ENCODE peak calls at places on chromosomes 3 and 15, in nine cellular contexts. K is body of pancreas, H is stomach, L is heart right ventricle, Q is uterus, T is HL-60, I is BJ, C is choroid plexus epithelial cell, J is HCT116. E is an unnamed sample.

GRCh38 chr3:42649783-42650182 is 3.7 kb upstream of the ZBTB47 start:
- DNase-seq in J (no peak), C (no peak), I (no peak), Q (no peak), T (peak), H (no peak), L (no peak), K (no peak), E (no peak)

GRCh38 chr3:50617096-50617791 is at the start of gene MAPKAPK3:
- DNase-seq in I (no peak), H (peak), T (peak), K (peak), Q (no peak), J (no peak), L (peak), C (no peak), E (no peak)

GRCh38 chr3:81565066-81565465 is 196.4 kb downstream of the GBE1 start:
- DNase-seq in J (no peak), T (no peak), C (no peak), I (no peak), L (no peak), Q (no peak), H (no peak), K (no peak), E (no peak)

GRCh38 chr15:79160211-79160610 is 69.6 kb upstream of the RASGRF1 start:
- DNase-seq in H (no peak), T (no peak), L (no peak), C (peak), I (no peak), K (no peak), Q (no peak), J (no peak), E (peak)

GRCh38 chr3:50251220-50251619 is 15.2 kb downstream of the GNAI2 start:
- DNase-seq in Q (no peak), I (no peak), T (no peak), H (peak), C (peak), J (no peak), K (no peak), L (no peak), E (peak)

GRCh38 chr3:41188291-41188690 is 11.0 kb upstream of the CTNNB1 start:
- DNase-seq in T (no peak), K (no peak), I (no peak), H (no peak), C (no peak), J (no peak), Q (no peak), L (no peak), E (no peak)

GRCh38 chr3:38018296-38019266 is 10.9 kb downstream of the PLCD1 start:
- DNase-seq in T (no peak), H (no peak), K (no peak), C (no peak), Q (no peak), I (no peak), J (no peak), L (no peak), E (no peak)

GRCh38 chr3:178777718-178778411 is 241.6 kb downstream of the KCNMB2 start:
- DNase-seq in Q (no peak), L (no peak), J (peak), T (no peak), K (no peak), C (no peak), I (peak), H (no peak), E (peak)

GRCh38 chr15:67149859-67150824 is 84.7 kb downstream of the SMAD3 start:
- DNase-seq in L (peak), K (peak), T (peak), Q (peak), H (peak), I (peak), J (peak), C (peak), E (peak)

GRCh38 chr15:99125061-99125990 is 20.4 kb downstream of the SYNM start:
- DNase-seq in T (no peak), H (no peak), C (no peak), K (no peak), L (no peak), I (no peak), J (no peak), Q (no peak), E (no peak)
- H3K4me3 ChIP-seq in T (no peak), H (no peak), C (no peak), K (no peak), L (no peak), I (no peak), J (no peak), Q (no peak), E (no peak)

GRCh38 chr3:195845483-195845882 is 33.8 kb upstream of the MUC4 start:
- DNase-seq in L (no peak), T (no peak), K (no peak), C (no peak), H (no peak), J (no peak), I (no peak), Q (no peak), E (no peak)

GRCh38 chr3:195850857-195851531 is 39.3 kb upstream of the MUC4 start:
- DNase-seq in Q (peak), T (peak), H (peak), J (peak), I (peak), L (peak), C (peak), K (peak), E (peak)

GRCh38 chr3:195847061-195847950 is 35.6 kb upstream of the MUC4 start:
- DNase-seq in H (peak), J (peak), L (no peak), T (no peak), I (no peak), Q (no peak), K (no peak), C (peak), E (peak)

GRCh38 chr3:195853036-195853435 is 41.3 kb upstream of the MUC4 start:
- DNase-seq in T (no peak), I (no peak), C (no peak), H (no peak), J (no peak), K (no peak), Q (no peak), L (no peak), E (no peak)

DNA sequence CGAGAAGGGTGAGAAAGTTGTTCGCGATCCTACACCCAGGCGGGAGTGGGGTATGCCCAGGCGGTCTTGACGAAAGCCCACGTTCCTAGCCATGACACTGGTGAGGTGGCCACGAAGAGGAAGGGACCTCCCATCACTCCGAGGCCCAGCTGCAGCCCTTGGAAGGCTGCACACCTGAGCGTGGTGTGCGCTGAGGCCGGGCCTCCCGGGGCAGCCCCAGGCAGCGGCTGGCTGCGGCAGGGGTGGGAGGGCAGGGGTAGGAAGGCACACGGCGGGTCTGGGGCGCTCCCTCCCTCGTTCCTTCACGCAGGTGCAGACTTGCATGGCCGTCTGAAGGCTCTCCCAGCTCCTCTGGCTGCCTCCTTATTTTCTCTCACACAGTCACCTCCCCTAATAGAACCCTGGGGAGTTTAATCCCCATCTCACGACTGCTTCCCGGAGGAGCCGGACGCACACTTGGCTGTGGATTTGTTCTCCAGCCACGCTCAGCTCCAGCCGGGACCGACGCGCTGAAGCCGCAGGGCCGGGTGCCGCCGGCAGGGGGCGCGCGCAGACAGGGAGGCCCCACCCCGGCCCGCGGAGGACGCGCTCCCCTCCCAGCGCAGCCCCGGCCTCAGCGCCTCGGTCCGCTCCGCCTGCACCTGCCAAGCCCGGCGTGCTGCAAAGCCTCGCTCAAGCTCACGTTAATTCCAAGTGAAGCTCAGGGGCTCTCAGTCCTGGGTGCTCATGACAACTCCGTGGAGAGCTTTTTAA is 37.8 kb upstream of the MUC4 start:
- DNase-seq in H (no peak), I (no peak), K (no peak), J (no peak), Q (no peak), L (no peak), T (peak), C (no peak), E (no peak)
- TF ChIP-seq CTCF in H (no peak), I (no peak), K (no peak), J (no peak), Q (no peak), L (peak), T (peak), C (no peak), E (no peak)

GRCh38 chr3:43997788-43998373 is 243.8 kb upstream of the TOPAZ1 start:
- DNase-seq in H (no peak), Q (no peak), T (no peak), L (no peak), J (no peak), C (no peak), I (no peak), K (no peak), E (no peak)
- H3K4me3 ChIP-seq in H (peak), Q (no peak), T (no peak), L (peak), J (no peak), C (peak), I (peak), K (no peak), E (no peak)

DNA sequence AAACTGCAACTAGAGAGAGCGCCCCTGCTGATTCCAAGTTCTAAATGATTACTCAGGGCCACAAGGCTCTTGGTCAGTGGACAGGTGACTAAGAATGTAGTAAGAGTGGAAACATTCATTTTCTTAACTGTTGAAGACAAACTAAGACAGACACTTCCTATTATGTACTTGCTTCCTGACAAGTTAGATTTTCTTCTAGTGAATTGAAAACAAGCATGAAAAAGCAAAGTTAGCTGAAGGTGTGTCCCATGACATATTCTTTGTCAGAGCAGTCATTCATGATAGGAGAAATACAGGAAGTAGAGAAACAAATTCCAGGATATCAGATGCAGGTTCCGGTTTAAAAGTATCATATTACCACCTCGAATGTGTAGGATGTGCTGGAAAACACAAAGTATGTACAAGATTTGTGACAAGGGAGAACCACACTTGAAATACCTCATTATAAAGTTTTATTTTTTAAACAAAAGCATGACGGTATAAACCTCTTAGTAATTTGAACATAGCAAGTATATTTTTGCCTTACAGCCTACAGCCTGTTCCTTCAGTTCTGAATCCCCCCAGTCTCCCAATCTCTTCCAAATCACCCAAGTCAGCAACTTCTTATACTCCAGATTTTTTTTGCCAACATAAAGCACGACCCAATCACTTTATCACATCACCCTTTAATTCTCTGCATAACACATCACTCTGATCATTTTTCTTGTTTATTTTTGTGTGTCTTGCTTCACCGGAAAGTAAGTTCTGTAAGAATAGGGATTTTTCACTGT is 6.2 kb downstream of the TSPAN3 start:
- DNase-seq in H (no peak), T (no peak), Q (no peak), I (no peak), C (peak), L (no peak), J (no peak), K (no peak), E (peak)
- TF ChIP-seq CTCF in H (no peak), T (no peak), Q (no peak), I (no peak), C (no peak), L (no peak), J (no peak), K (no peak), E (no peak)

GRCh38 chr3:158102660-158103085 is 3.5 kb downstream of the SHOX2 start:
- DNase-seq in C (no peak), J (no peak), K (no peak), H (no peak), T (no peak), Q (no peak), L (no peak), I (no peak), E (no peak)

GRCh38 chr3:158105124-158105709 is 1.0 kb downstream of the SHOX2 start:
- DNase-seq in L (no peak), J (no peak), T (no peak), K (no peak), I (no peak), Q (peak), C (no peak), H (no peak), E (no peak)

GRCh38 chr3:158104346-158105020 is 1.7 kb downstream of the SHOX2 start:
- DNase-seq in I (no peak), H (no peak), Q (no peak), T (no peak), J (no peak), K (no peak), C (no peak), L (no peak), E (no peak)

GRCh38 chr3:158103131-158103955 is 2.9 kb downstream of the SHOX2 start:
- DNase-seq in T (no peak), I (no peak), H (peak), J (no peak), L (peak), Q (no peak), C (no peak), K (peak), E (no peak)

DNA sequence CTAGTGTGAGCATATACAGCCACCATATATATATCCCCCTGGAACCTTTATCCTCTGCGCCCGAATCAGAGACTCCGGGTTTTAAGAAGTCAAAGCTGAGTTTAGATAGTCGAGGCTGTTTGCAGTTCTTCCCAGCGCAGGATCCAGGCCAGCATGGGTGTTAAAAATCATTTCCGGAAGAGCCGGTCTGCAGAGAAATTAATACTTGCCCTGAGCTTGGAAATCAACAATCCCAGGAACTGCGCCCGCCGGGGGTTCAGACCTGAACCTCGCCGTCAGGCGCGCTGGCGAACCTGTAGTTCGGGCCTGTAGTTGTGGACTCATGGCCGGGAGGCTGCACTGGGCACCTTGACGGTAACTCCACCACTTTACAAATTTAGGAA is 2.3 kb downstream of the SHOX2 start:
- DNase-seq in K (no peak), C (no peak), L (no peak), H (no peak), Q (no peak), J (no peak), T (no peak), I (no peak), E (no peak)
- H3K4me3 ChIP-seq in K (no peak), C (no peak), L (peak), H (peak), Q (no peak), J (no peak), T (no peak), I (peak), E (peak)

GRCh38 chr3:52534281-52535183 is 875 bp upstream of the NT5DC2 start:
- DNase-seq in K (no peak), I (no peak), Q (peak), J (no peak), T (no peak), H (peak), L (peak), C (peak), E (peak)

GRCh38 chr3:52532838-52533622 is 627 bp downstream of the NT5DC2 start:
- DNase-seq in I (no peak), H (peak), Q (peak), C (peak), J (no peak), L (peak), K (no peak), T (no peak), E (peak)

GRCh38 chr3:52535411-52536111 is 844 bp upstream of the UQCC5 start:
- DNase-seq in I (no peak), K (no peak), C (no peak), J (no peak), T (no peak), Q (no peak), L (no peak), H (no peak), E (no peak)

GRCh38 chr3:52532517-52532837 is 1.2 kb downstream of the NT5DC2 start:
- DNase-seq in T (peak), Q (peak), K (no peak), L (no peak), J (no peak), C (peak), I (no peak), H (peak), E (peak)

GRCh38 chr3:52533623-52534280 is at the start of gene NT5DC2:
- DNase-seq in K (peak), I (no peak), C (peak), L (peak), Q (peak), J (no peak), T (no peak), H (peak), E (peak)
- TF ChIP-seq CTCF in K (no peak), I (no peak), C (no peak), L (no peak), Q (no peak), J (no peak), T (no peak), H (no peak), E (no peak)

DNA sequence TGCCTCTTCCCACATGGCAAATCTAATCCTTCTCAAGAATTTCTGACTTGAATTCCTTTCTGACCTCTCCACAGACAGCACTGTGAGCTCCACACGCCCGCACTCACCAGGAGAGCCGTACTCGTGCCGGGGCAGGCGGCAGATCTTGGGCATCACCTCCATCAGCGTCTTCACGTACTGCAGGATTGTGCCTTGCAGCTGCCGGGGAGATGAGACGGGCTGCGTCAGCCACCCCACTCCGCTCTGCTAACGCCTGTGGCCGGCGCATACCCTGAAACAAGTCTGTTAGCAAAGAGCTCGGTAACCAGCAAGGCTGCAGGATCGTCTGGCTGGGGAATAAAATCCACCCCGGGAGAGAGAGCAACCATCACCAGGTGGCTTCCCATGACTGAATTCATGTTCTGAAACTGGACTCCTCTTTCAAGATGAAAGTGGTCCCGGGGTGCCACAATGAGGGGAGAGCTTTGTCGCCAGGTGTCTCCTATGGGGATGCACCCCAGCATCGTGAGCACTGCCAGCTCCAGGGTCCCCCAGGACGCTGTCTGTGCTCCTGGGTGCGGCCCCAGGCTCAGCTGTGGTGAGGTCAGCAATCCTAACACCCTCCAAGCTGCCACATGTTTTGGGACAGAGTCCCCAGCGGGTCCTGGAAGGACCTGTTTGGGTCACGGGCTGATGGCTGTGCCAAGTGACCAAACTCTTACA is 43.4 kb downstream of the NIPA2 start:
- DNase-seq in Q (no peak), C (no peak), J (no peak), I (no peak), T (no peak), H (no peak), L (no peak), K (no peak), E (no peak)
- H3K4me3 ChIP-seq in Q (no peak), C (no peak), J (no peak), I (no peak), T (no peak), H (no peak), L (no peak), K (no peak), E (no peak)

DNA sequence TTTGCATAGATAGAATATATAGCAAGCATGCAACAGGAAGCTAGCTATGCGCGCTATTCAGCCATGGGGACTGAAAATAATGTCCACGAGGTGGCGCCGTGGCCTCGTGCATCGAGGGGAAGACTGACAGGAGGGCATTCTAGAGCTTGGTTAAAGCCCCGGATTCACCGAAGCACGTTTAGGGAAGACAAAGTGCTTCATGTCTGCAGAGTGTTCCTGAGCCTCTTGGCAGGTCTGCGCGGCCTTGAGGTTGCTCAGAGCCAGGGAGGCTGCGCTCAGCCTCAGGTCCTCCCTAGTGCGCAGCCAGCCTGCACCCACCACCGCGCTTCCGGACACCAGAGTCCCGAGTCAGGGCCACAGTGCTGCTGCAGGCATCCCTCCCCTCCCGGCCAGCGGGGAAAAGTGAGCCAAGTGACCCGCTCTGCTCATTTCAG is 24.6 kb downstream of the GABRA5 start:
- DNase-seq in H (peak), T (peak), C (peak), J (no peak), K (peak), Q (no peak), L (peak), I (no peak), E (peak)
- TF ChIP-seq CTCF in H (no peak), T (peak), C (peak), J (no peak), K (peak), Q (peak), L (peak), I (peak), E (peak)